ENCODE peak calls at places on chromosomes 11 and 22, in four cellular contexts. H is body of pancreas, Y is bronchial epithelial cell, O is globus pallidus. E is an unnamed sample.

GRCh38 chr11:76629853-76630599 is 40.5 kb downstream of the LRRC32 start:
- DNase-seq in H (no peak), Y (peak; percentile 2), O (peak; percentile 19), E (peak; percentile 26)

GRCh38 chr22:38317995-38318715 is 922 bp upstream of the CSNK1E start:
- DNase-seq in H (peak; percentile 41), Y (peak; percentile 99), O (no peak), E (peak; percentile 95)

GRCh38 chr11:17428930-17429329 is 40.5 kb upstream of the KCNJ11 start:
- DNase-seq in H (no peak), Y (no peak), O (no peak), E (no peak)

GRCh38 chr11:66047541-66048365 is 1.2 kb downstream of the GAL3ST3 start:
- DNase-seq in H (peak; percentile 45), Y (no peak), O (no peak), E (no peak)

GRCh38 chr11:70608568-70609314 is 210.4 kb downstream of the CTTN start:
- DNase-seq in H (no peak), Y (peak; percentile 23), O (no peak), E (no peak)

GRCh38 chr11:65210748-65211147 is 29.0 kb downstream of the CAPN1 start:
- DNase-seq in H (no peak), Y (no peak), O (no peak), E (no peak)

GRCh38 chr11:75563978-75564552 is 2.0 kb downstream of the SERPINH1 start:
- DNase-seq in H (no peak), Y (no peak), O (no peak), E (peak; percentile 66)

GRCh38 chr11:108587109-108587508 is 6.5 kb downstream of the EXPH5 start:
- DNase-seq in H (no peak), Y (no peak), O (no peak), E (no peak)

GRCh38 chr11:100712618-100713017 is 25.5 kb downstream of the ARHGAP42 start:
- DNase-seq in H (no peak), Y (no peak), O (no peak), E (no peak)

GRCh38 chr11:63567044-63567840 is 4.1 kb upstream of the PLAAT2 start:
- DNase-seq in H (peak; percentile 16), Y (peak; percentile 99), O (no peak), E (peak; percentile 94)

GRCh38 chr22:29083576-29084566 is 11.0 kb downstream of the KREMEN1 start:
- DNase-seq in H (no peak), Y (no peak), O (no peak), E (no peak)

GRCh38 chr11:73333173-73333572 is 25.1 kb downstream of the ARHGEF17 start:
- DNase-seq in H (no peak), Y (no peak), O (no peak), E (no peak)

GRCh38 chr11:207213-208176 is at the start of the genes BET1L and RIC8A:
- DNase-seq in H (peak; percentile 95), Y (peak; percentile 92), O (peak; percentile 97), E (peak; percentile 96)

GRCh38 chr11:96123301-96123700 is 199.4 kb upstream of the MTMR2 start:
- DNase-seq in H (no peak), Y (no peak), O (no peak), E (no peak)

GRCh38 chr22:47588583-47588970 is 826.1 kb downstream of the TBC1D22A start:
- DNase-seq in H (no peak), Y (no peak), O (no peak), E (no peak)

GRCh38 chr11:61077936-61078335 is 24.4 kb upstream of the CD5 start:
- DNase-seq in H (no peak), Y (no peak), O (no peak), E (no peak)

GRCh38 chr11:14414470-14415461 is 55.8 kb upstream of the RRAS2 start:
- DNase-seq in H (no peak), Y (peak; percentile 50), O (no peak), E (no peak)

GRCh38 chr11:73538381-73538872 is 59.5 kb downstream of the FAM168A start:
- DNase-seq in H (no peak), Y (no peak), O (peak; percentile 47), E (no peak)

GRCh38 chr11:94183251-94183885 is 54.7 kb downstream of the PANX1 start:
- DNase-seq in H (no peak), Y (no peak), O (no peak), E (no peak)

GRCh38 chr11:73663604-73664495 is 17.5 kb downstream of the PLEKHB1 start:
- DNase-seq in H (no peak), Y (no peak), O (no peak), E (no peak)

GRCh38 chr22:28014141-28015055 is 95.3 kb upstream of the PITPNB start:
- DNase-seq in H (no peak), Y (no peak), O (no peak), E (no peak)

GRCh38 chr11:65452806-65453490 is 30.4 kb downstream of the NEAT1 start:
- DNase-seq in H (no peak), Y (peak; percentile 89), O (no peak), E (peak; percentile 82)

GRCh38 chr22:23243006-23243573 is 62.8 kb downstream of the BCR start:
- DNase-seq in H (no peak), Y (no peak), O (no peak), E (no peak)

GRCh38 chr11:11706022-11706421 is 84.2 kb upstream of the GALNT18 start:
- DNase-seq in H (no peak), Y (peak; percentile 70), O (no peak), E (peak; percentile 68)

GRCh38 chr11:86041975-86042378 is 26.9 kb downstream of the PICALM start:
- DNase-seq in H (peak; percentile 70), Y (peak; percentile 88), O (peak; percentile 91), E (peak; percentile 55)

GRCh38 chr11:115153135-115153534 is 351.1 kb downstream of the CADM1 start:
- DNase-seq in H (no peak), Y (peak; percentile 54), O (no peak), E (peak; percentile 75)

GRCh38 chr22:44496844-44497217 is 1.2 kb downstream of the RTL6 start:
- DNase-seq in H (no peak), Y (no peak), O (no peak), E (no peak)

GRCh38 chr22:19109198-19110063 is 12.8 kb downstream of the DGCR2 start:
- DNase-seq in H (peak; percentile 58), Y (peak; percentile 92), O (no peak), E (peak; percentile 46)

E was measured in foreskin keratinocyte.